ENCODE peak calls at places on chromosomes 11 and 22, in nine cellular contexts. One of them, this sample, is unnamed.

GRCh38 chr11:16815047-16815767 is 76.8 kb downstream of the C11orf58 start:
- DNase-seq in heart left ventricle: peak
- DNase-seq in substantia nigra: no peak
- DNase-seq in epithelial cell of proximal tubule: no peak
- DNase-seq in activated CD4-positive, CD25-positive, alpha-beta regulatory T cell: no peak
- DNase-seq in nucleus accumbens: peak
- DNase-seq in C1 segment of cervical spinal cord: peak
- DNase-seq in right lobe of liver: peak
- DNase-seq in sciatic nerve: peak
- DNase-seq in this sample: no peak

GRCh38 chr11:16155448-16155847 is 200.9 kb downstream of the SOX6 start:
- DNase-seq in substantia nigra: no peak
- DNase-seq in C1 segment of cervical spinal cord: no peak
- DNase-seq in right lobe of liver: no peak
- DNase-seq in epithelial cell of proximal tubule: no peak
- DNase-seq in nucleus accumbens: no peak
- DNase-seq in sciatic nerve: no peak
- DNase-seq in heart left ventricle: no peak
- DNase-seq in activated CD4-positive, CD25-positive, alpha-beta regulatory T cell: no peak
- DNase-seq in this sample: no peak

GRCh38 chr22:41699264-41700104 is at the start of gene MEI1:
- DNase-seq in C1 segment of cervical spinal cord: peak
- DNase-seq in sciatic nerve: peak
- DNase-seq in heart left ventricle: peak
- DNase-seq in epithelial cell of proximal tubule: no peak
- DNase-seq in activated CD4-positive, CD25-positive, alpha-beta regulatory T cell: peak
- DNase-seq in substantia nigra: peak
- DNase-seq in nucleus accumbens: peak
- DNase-seq in right lobe of liver: peak
- DNase-seq in this sample: peak

GRCh38 chr11:34165786-34166557 is 60.5 kb downstream of the NAT10 start:
- DNase-seq in heart left ventricle: peak
- DNase-seq in C1 segment of cervical spinal cord: peak
- DNase-seq in epithelial cell of proximal tubule: no peak
- DNase-seq in sciatic nerve: no peak
- DNase-seq in nucleus accumbens: peak
- DNase-seq in activated CD4-positive, CD25-positive, alpha-beta regulatory T cell: no peak
- DNase-seq in substantia nigra: no peak
- DNase-seq in right lobe of liver: no peak
- DNase-seq in this sample: no peak

GRCh38 chr11:132685174-132685611 is 847.1 kb downstream of the OPCML start:
- DNase-seq in activated CD4-positive, CD25-positive, alpha-beta regulatory T cell: no peak
- DNase-seq in epithelial cell of proximal tubule: no peak
- DNase-seq in right lobe of liver: no peak
- DNase-seq in C1 segment of cervical spinal cord: no peak
- DNase-seq in nucleus accumbens: no peak
- DNase-seq in heart left ventricle: no peak
- DNase-seq in substantia nigra: no peak
- DNase-seq in sciatic nerve: no peak
- DNase-seq in this sample: no peak

GRCh38 chr11:69883292-69884255 is 64.4 kb upstream of the FGF3 start:
- DNase-seq in substantia nigra: no peak
- DNase-seq in heart left ventricle: no peak
- DNase-seq in C1 segment of cervical spinal cord: no peak
- DNase-seq in right lobe of liver: no peak
- DNase-seq in nucleus accumbens: no peak
- DNase-seq in activated CD4-positive, CD25-positive, alpha-beta regulatory T cell: no peak
- DNase-seq in epithelial cell of proximal tubule: no peak
- DNase-seq in sciatic nerve: no peak
- DNase-seq in this sample: peak

GRCh38 chr11:107898270-107898669 is 30.0 kb upstream of the RAB39A start:
- DNase-seq in sciatic nerve: no peak
- DNase-seq in activated CD4-positive, CD25-positive, alpha-beta regulatory T cell: no peak
- DNase-seq in heart left ventricle: no peak
- DNase-seq in nucleus accumbens: no peak
- DNase-seq in epithelial cell of proximal tubule: peak
- DNase-seq in C1 segment of cervical spinal cord: no peak
- DNase-seq in substantia nigra: no peak
- DNase-seq in right lobe of liver: no peak
- DNase-seq in this sample: no peak

GRCh38 chr11:131663403-131664200 is 293.2 kb downstream of the NTM start:
- DNase-seq in substantia nigra: no peak
- DNase-seq in nucleus accumbens: peak
- DNase-seq in activated CD4-positive, CD25-positive, alpha-beta regulatory T cell: no peak
- DNase-seq in epithelial cell of proximal tubule: no peak
- DNase-seq in right lobe of liver: no peak
- DNase-seq in C1 segment of cervical spinal cord: peak
- DNase-seq in sciatic nerve: peak
- DNase-seq in heart left ventricle: no peak
- DNase-seq in this sample: peak

GRCh38 chr11:35066783-35067476 is 72.0 kb upstream of the CD44 start:
- DNase-seq in epithelial cell of proximal tubule: no peak
- DNase-seq in substantia nigra: no peak
- DNase-seq in sciatic nerve: no peak
- DNase-seq in right lobe of liver: no peak
- DNase-seq in activated CD4-positive, CD25-positive, alpha-beta regulatory T cell: no peak
- DNase-seq in C1 segment of cervical spinal cord: no peak
- DNase-seq in heart left ventricle: no peak
- DNase-seq in nucleus accumbens: no peak
- DNase-seq in this sample: no peak

GRCh38 chr11:75349540-75350116 is 1.8 kb downstream of the ARRB1 start:
- DNase-seq in right lobe of liver: peak
- DNase-seq in epithelial cell of proximal tubule: no peak
- DNase-seq in substantia nigra: no peak
- DNase-seq in activated CD4-positive, CD25-positive, alpha-beta regulatory T cell: no peak
- DNase-seq in nucleus accumbens: no peak
- DNase-seq in heart left ventricle: peak
- DNase-seq in C1 segment of cervical spinal cord: no peak
- DNase-seq in sciatic nerve: no peak
- DNase-seq in this sample: no peak

GRCh38 chr11:126834149-126834548 is 166.4 kb downstream of the KIRREL3 start:
- DNase-seq in epithelial cell of proximal tubule: no peak
- DNase-seq in sciatic nerve: no peak
- DNase-seq in nucleus accumbens: no peak
- DNase-seq in right lobe of liver: no peak
- DNase-seq in C1 segment of cervical spinal cord: no peak
- DNase-seq in heart left ventricle: no peak
- DNase-seq in activated CD4-positive, CD25-positive, alpha-beta regulatory T cell: no peak
- DNase-seq in substantia nigra: no peak
- DNase-seq in this sample: no peak

GRCh38 chr11:46367244-46367915 is 14.1 kb upstream of the MDK start:
- DNase-seq in nucleus accumbens: peak
- DNase-seq in heart left ventricle: peak
- DNase-seq in epithelial cell of proximal tubule: no peak
- DNase-seq in right lobe of liver: peak
- DNase-seq in activated CD4-positive, CD25-positive, alpha-beta regulatory T cell: peak
- DNase-seq in substantia nigra: no peak
- DNase-seq in C1 segment of cervical spinal cord: peak
- DNase-seq in sciatic nerve: peak
- DNase-seq in this sample: no peak

GRCh38 chr11:111960916-111961315 is 23.8 kb downstream of the DIXDC1 start:
- DNase-seq in epithelial cell of proximal tubule: peak
- DNase-seq in C1 segment of cervical spinal cord: no peak
- DNase-seq in activated CD4-positive, CD25-positive, alpha-beta regulatory T cell: no peak
- DNase-seq in nucleus accumbens: no peak
- DNase-seq in substantia nigra: no peak
- DNase-seq in sciatic nerve: no peak
- DNase-seq in right lobe of liver: peak
- DNase-seq in heart left ventricle: no peak
- DNase-seq in this sample: peak

GRCh38 chr11:113446938-113447337 is 28.3 kb downstream of the DRD2 start:
- DNase-seq in substantia nigra: no peak
- DNase-seq in right lobe of liver: no peak
- DNase-seq in nucleus accumbens: no peak
- DNase-seq in epithelial cell of proximal tubule: no peak
- DNase-seq in C1 segment of cervical spinal cord: no peak
- DNase-seq in sciatic nerve: no peak
- DNase-seq in activated CD4-positive, CD25-positive, alpha-beta regulatory T cell: no peak
- DNase-seq in heart left ventricle: no peak
- DNase-seq in this sample: peak

GRCh38 chr11:123168236-123168635 is 26.8 kb downstream of the CLMP start:
- DNase-seq in nucleus accumbens: no peak
- DNase-seq in C1 segment of cervical spinal cord: no peak
- DNase-seq in heart left ventricle: no peak
- DNase-seq in sciatic nerve: no peak
- DNase-seq in activated CD4-positive, CD25-positive, alpha-beta regulatory T cell: no peak
- DNase-seq in epithelial cell of proximal tubule: no peak
- DNase-seq in substantia nigra: no peak
- DNase-seq in right lobe of liver: no peak
- DNase-seq in this sample: no peak

GRCh38 chr11:118930152-118930712 is 4.5 kb upstream of the BCL9L start:
- DNase-seq in heart left ventricle: peak
- DNase-seq in right lobe of liver: peak
- DNase-seq in substantia nigra: no peak
- DNase-seq in epithelial cell of proximal tubule: no peak
- DNase-seq in nucleus accumbens: peak
- DNase-seq in C1 segment of cervical spinal cord: peak
- DNase-seq in sciatic nerve: peak
- DNase-seq in activated CD4-positive, CD25-positive, alpha-beta regulatory T cell: peak
- DNase-seq in this sample: peak

GRCh38 chr11:31805629-31806185 is 5.4 kb downstream of the PAX6 start:
- DNase-seq in C1 segment of cervical spinal cord: no peak
- DNase-seq in nucleus accumbens: no peak
- DNase-seq in right lobe of liver: no peak
- DNase-seq in heart left ventricle: no peak
- DNase-seq in substantia nigra: no peak
- DNase-seq in activated CD4-positive, CD25-positive, alpha-beta regulatory T cell: no peak
- DNase-seq in sciatic nerve: no peak
- DNase-seq in epithelial cell of proximal tubule: no peak
- DNase-seq in this sample: no peak

GRCh38 chr11:12211331-12212065 is 101.1 kb downstream of the MICAL2 start:
- DNase-seq in substantia nigra: no peak
- DNase-seq in heart left ventricle: no peak
- DNase-seq in C1 segment of cervical spinal cord: no peak
- DNase-seq in sciatic nerve: no peak
- DNase-seq in nucleus accumbens: no peak
- DNase-seq in activated CD4-positive, CD25-positive, alpha-beta regulatory T cell: no peak
- DNase-seq in right lobe of liver: no peak
- DNase-seq in epithelial cell of proximal tubule: no peak
- DNase-seq in this sample: no peak

GRCh38 chr11:47288066-47288465 is 18.1 kb downstream of the MADD start:
- DNase-seq in substantia nigra: no peak
- DNase-seq in right lobe of liver: no peak
- DNase-seq in nucleus accumbens: no peak
- DNase-seq in sciatic nerve: no peak
- DNase-seq in epithelial cell of proximal tubule: no peak
- DNase-seq in heart left ventricle: peak
- DNase-seq in C1 segment of cervical spinal cord: no peak
- DNase-seq in activated CD4-positive, CD25-positive, alpha-beta regulatory T cell: no peak
- DNase-seq in this sample: no peak

GRCh38 chr11:14894657-14895598 is 2.9 kb upstream of the CYP2R1 start:
- DNase-seq in activated CD4-positive, CD25-positive, alpha-beta regulatory T cell: no peak
- DNase-seq in right lobe of liver: peak
- DNase-seq in C1 segment of cervical spinal cord: no peak
- DNase-seq in epithelial cell of proximal tubule: no peak
- DNase-seq in nucleus accumbens: no peak
- DNase-seq in heart left ventricle: peak
- DNase-seq in sciatic nerve: peak
- DNase-seq in substantia nigra: peak
- DNase-seq in this sample: no peak

GRCh38 chr11:96151501-96151900 is 191.5 kb downstream of the MAML2 start:
- DNase-seq in right lobe of liver: no peak
- DNase-seq in activated CD4-positive, CD25-positive, alpha-beta regulatory T cell: no peak
- DNase-seq in epithelial cell of proximal tubule: no peak
- DNase-seq in heart left ventricle: no peak
- DNase-seq in C1 segment of cervical spinal cord: no peak
- DNase-seq in substantia nigra: no peak
- DNase-seq in sciatic nerve: no peak
- DNase-seq in nucleus accumbens: no peak
- DNase-seq in this sample: no peak

GRCh38 chr22:49452362-49452946 is 375.2 kb downstream of the BRD1 start:
- DNase-seq in C1 segment of cervical spinal cord: no peak
- DNase-seq in sciatic nerve: no peak
- DNase-seq in right lobe of liver: no peak
- DNase-seq in nucleus accumbens: no peak
- DNase-seq in substantia nigra: no peak
- DNase-seq in heart left ventricle: no peak
- DNase-seq in activated CD4-positive, CD25-positive, alpha-beta regulatory T cell: no peak
- DNase-seq in epithelial cell of proximal tubule: no peak
- DNase-seq in this sample: no peak